ENCODE peak calls at places on chromosomes 4 and X, in four cellular contexts. D is iPS DF 6.9, Q is ovary, Z is kidney epithelial cell. E is an unnamed sample.
A peak's percentile ranks its signal among the peaks of the same experiment; 100 is the strongest.

GRCh38 chrX:111035256-111035655 is 60.7 kb upstream of the PAK3 start:
- DNase-seq in Q (no peak), D (no peak), Z (no peak), E (no peak)

GRCh38 chr4:101458914-101459313 is 111.6 kb upstream of the PPP3CA start:
- DNase-seq in Q (no peak), Z (no peak), D (no peak), E (peak; percentile 77)

GRCh38 chr4:957231-957580 is 16.2 kb downstream of the DGKQ start:
- DNase-seq in Q (peak; percentile 12), D (no peak), Z (no peak), E (no peak)

GRCh38 chr4:121551881-121552280 is 144.9 kb downstream of the ANXA5 start:
- DNase-seq in Q (no peak), Z (no peak), D (no peak), E (peak; percentile 6)

GRCh38 chr4:113004655-113005054 is 44.8 kb upstream of the ANK2 start:
- DNase-seq in D (no peak), Q (no peak), Z (no peak), E (no peak)

GRCh38 chr4:47852121-47852520 is 14.3 kb upstream of the CORIN start:
- DNase-seq in Z (no peak), D (no peak), Q (no peak), E (peak; percentile 44)

GRCh38 chr4:48483006-48483776 is at the start of gene SLC10A4:
- DNase-seq in D (no peak), Z (no peak), Q (no peak), E (peak; percentile 6)

GRCh38 chr4:110163327-110164070 is 34.9 kb downstream of the ELOVL6 start:
- DNase-seq in Q (no peak), D (no peak), Z (no peak), E (peak; percentile 70)

GRCh38 chr4:8410641-8411271 is 29.8 kb downstream of the ACOX3 start:
- DNase-seq in Z (no peak), Q (peak; percentile 79), D (peak; percentile 64), E (peak; percentile 73)

GRCh38 chrX:42384956-42385355 is 393.0 kb downstream of the PPP1R2C start:
- DNase-seq in D (no peak), Z (no peak), Q (no peak), E (no peak)

GRCh38 chr4:94276204-94276603 is 66.4 kb downstream of the HPGDS start:
- DNase-seq in D (no peak), Z (no peak), Q (no peak), E (no peak)

GRCh38 chr4:94274912-94275311 is 67.2 kb downstream of the SMARCAD1 start:
- DNase-seq in Q (no peak), Z (no peak), D (no peak), E (no peak)

GRCh38 chr4:94278777-94279176 is 63.9 kb downstream of the HPGDS start:
- DNase-seq in Q (no peak), Z (no peak), D (no peak), E (no peak)

DNA sequence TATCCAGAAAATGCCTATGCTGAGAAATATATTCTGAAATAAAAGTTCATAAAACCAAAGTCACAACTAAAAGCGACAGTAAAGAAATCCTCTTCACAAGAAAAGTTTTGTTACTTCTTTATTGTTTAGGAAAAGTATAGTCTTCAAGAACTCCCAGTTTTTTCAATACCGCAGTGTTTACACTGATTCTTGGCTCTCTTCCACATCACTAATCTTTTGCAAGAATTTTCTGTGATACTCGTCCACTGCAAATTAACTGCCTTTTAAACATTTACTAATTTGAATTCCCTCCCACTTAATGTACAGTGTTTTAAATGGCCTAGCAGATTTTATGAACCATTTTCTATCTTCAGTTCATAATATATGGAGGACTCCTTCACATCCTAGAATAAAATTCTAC is 65.1 kb downstream of the HPGDS start:
- DNase-seq in Z (no peak), D (no peak), Q (no peak), E (peak; percentile 38)
- H3K36me3 ChIP-seq in Z (no peaks in the 10 kb centered on the region), D (peaks cover 8% of the 10 kb centered on the region), Q (no peaks in the 10 kb centered on the region), E (peaks cover 86% of the 10 kb centered on the region)

GRCh38 chr4:102579794-102580462 is 78.8 kb downstream of the NFKB1 start:
- DNase-seq in Q (no peak), D (no peak), Z (no peak), E (no peak)
- H3K36me3 ChIP-seq in Q (no peaks in the 10 kb centered on the region), D (no peaks in the 10 kb centered on the region), Z (no peaks in the 10 kb centered on the region), E (peaks cover 14% of the 10 kb centered on the region)

GRCh38 chr4:24565054-24565453 is 19.3 kb downstream of the DHX15 start:
- DNase-seq in Q (no peak), Z (no peak), D (no peak), E (peak; percentile 22)
- H3K36me3 ChIP-seq in Q (no peaks in the 10 kb centered on the region), Z (no peaks in the 10 kb centered on the region), D (peaks cover 7% of the 10 kb centered on the region), E (peaks cover 10% of the 10 kb centered on the region)

DNA sequence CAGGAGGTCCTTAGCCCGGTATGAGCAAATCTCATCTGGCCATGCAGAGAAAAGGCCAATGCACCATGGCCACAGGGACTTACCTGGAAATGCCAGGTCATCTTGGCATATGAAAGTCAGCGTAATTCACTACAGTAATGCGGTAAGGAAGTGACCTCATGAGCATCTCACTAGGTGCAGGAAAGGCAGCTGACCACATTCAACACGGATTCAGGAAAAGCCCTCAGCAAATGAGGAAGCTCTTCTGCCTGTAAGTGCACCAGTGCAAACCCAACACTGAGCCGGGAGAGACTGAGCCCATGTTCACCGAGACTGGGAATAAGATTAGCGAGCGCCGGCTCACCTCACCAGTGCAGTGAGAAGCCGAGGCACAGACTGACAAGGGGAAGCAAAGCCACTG is 23.7 kb downstream of the LRPAP1 start:
- DNase-seq in Q (no peak), D (no peak), Z (no peak), E (no peak)
- H3K36me3 ChIP-seq in Q (no peaks in the 10 kb centered on the region), D (peaks cover 17% of the 10 kb centered on the region), Z (no peaks in the 10 kb centered on the region), E (peaks cover 69% of the 10 kb centered on the region)

E was measured in mesenchymal stem cell.